ENCODE peak calls at places on chromosome 10, in four cellular contexts. One of them, this sample, is unnamed.

GRCh38 chr10:4512557-4513286 is 313.3 kb upstream of the AKR1E2 start:
- DNase-seq in AG04450: peak
- DNase-seq in A549: peak
- DNase-seq in WTC11: peak
- DNase-seq in this sample: no peak

GRCh38 chr10:122656308-122656705 is 43.3 kb downstream of the C10orf120 start:
- DNase-seq in WTC11: no peak
- DNase-seq in AG04450: no peak
- DNase-seq in A549: no peak
- DNase-seq in this sample: no peak

GRCh38 chr10:122149138-122149606 is 121.9 kb upstream of the BTBD16 start:
- DNase-seq in AG04450: no peak
- DNase-seq in WTC11: no peak
- DNase-seq in A549: no peak
- DNase-seq in this sample: no peak

GRCh38 chr10:10811562-10811961 is 206.1 kb upstream of the CELF2 start:
- DNase-seq in AG04450: no peak
- DNase-seq in A549: no peak
- DNase-seq in WTC11: no peak
- DNase-seq in this sample: no peak

GRCh38 chr10:18094332-18094731 is 45.9 kb upstream of the CACNB2 start:
- DNase-seq in AG04450: no peak
- DNase-seq in A549: no peak
- DNase-seq in WTC11: no peak
- DNase-seq in this sample: no peak

GRCh38 chr10:107653832-107654287 is 489.4 kb upstream of the SORCS1 start:
- DNase-seq in AG04450: no peak
- DNase-seq in WTC11: no peak
- DNase-seq in A549: no peak
- DNase-seq in this sample: no peak

GRCh38 chr10:21257191-21257590 is 268.3 kb downstream of the SKIDA1 start:
- DNase-seq in WTC11: no peak
- DNase-seq in AG04450: no peak
- DNase-seq in A549: no peak
- DNase-seq in this sample: no peak

GRCh38 chr10:122054046-122055025 is 65.4 kb downstream of the TACC2 start:
- DNase-seq in WTC11: peak
- DNase-seq in AG04450: no peak
- DNase-seq in A549: peak
- DNase-seq in this sample: peak

GRCh38 chr10:133336131-133337078 is at the start of gene CALY:
- DNase-seq in WTC11: peak
- DNase-seq in AG04450: no peak
- DNase-seq in A549: peak
- DNase-seq in this sample: peak

GRCh38 chr10:96374985-96375830 is 16.4 kb upstream of the OPALIN start:
- DNase-seq in A549: peak
- DNase-seq in AG04450: peak
- DNase-seq in WTC11: peak
- DNase-seq in this sample: peak

GRCh38 chr10:15370741-15371701 is at the start of gene FAM171A1:
- DNase-seq in A549: peak
- DNase-seq in AG04450: no peak
- DNase-seq in WTC11: peak
- DNase-seq in this sample: peak

GRCh38 chr10:47450442-47450841 is 33.5 kb downstream of the ANXA8 start:
- DNase-seq in A549: no peak
- DNase-seq in WTC11: no peak
- DNase-seq in AG04450: no peak
- DNase-seq in this sample: no peak

GRCh38 chr10:101405006-101405405 is 51.0 kb downstream of the BTRC start:
- DNase-seq in WTC11: no peak
- DNase-seq in AG04450: no peak
- DNase-seq in A549: no peak
- DNase-seq in this sample: no peak

GRCh38 chr10:54909165-54909564 is 108.1 kb upstream of the PCDH15 start:
- DNase-seq in AG04450: no peak
- DNase-seq in A549: no peak
- DNase-seq in WTC11: no peak
- DNase-seq in this sample: no peak

GRCh38 chr10:65496541-65496940 is 1429.3 kb upstream of the LRRTM3 start:
- DNase-seq in WTC11: no peak
- DNase-seq in A549: no peak
- DNase-seq in AG04450: no peak
- DNase-seq in this sample: no peak

GRCh38 chr10:106508920-106509319 is 655.6 kb downstream of the SORCS1 start:
- DNase-seq in AG04450: no peak
- DNase-seq in A549: no peak
- DNase-seq in WTC11: no peak
- DNase-seq in this sample: no peak

GRCh38 chr10:107423903-107424302 is 259.4 kb upstream of the SORCS1 start:
- DNase-seq in WTC11: no peak
- DNase-seq in AG04450: no peak
- DNase-seq in A549: no peak
- DNase-seq in this sample: no peak

GRCh38 chr10:79552143-79552542 is 8.1 kb downstream of the SFTPA2 start:
- DNase-seq in WTC11: no peak
- DNase-seq in AG04450: no peak
- DNase-seq in A549: no peak
- DNase-seq in this sample: no peak

GRCh38 chr10:132061465-132062180 is 4.1 kb upstream of the JAKMIP3 start:
- DNase-seq in AG04450: no peak
- DNase-seq in A549: no peak
- DNase-seq in WTC11: no peak
- DNase-seq in this sample: no peak

GRCh38 chr10:30538086-30538485 is 91.5 kb downstream of the LYZL2 start:
- DNase-seq in AG04450: no peak
- DNase-seq in WTC11: no peak
- DNase-seq in A549: peak
- DNase-seq in this sample: no peak

GRCh38 chr10:97234403-97234802 is 48.6 kb upstream of the SLIT1 start:
- DNase-seq in WTC11: no peak
- DNase-seq in AG04450: peak
- DNase-seq in A549: peak
- DNase-seq in this sample: peak

GRCh38 chr10:22335204-22335956 is 9.9 kb upstream of the SPAG6 start:
- DNase-seq in A549: peak
- DNase-seq in AG04450: no peak
- DNase-seq in WTC11: peak
- DNase-seq in this sample: no peak

GRCh38 chr10:116899626-116900025 is 50.3 kb downstream of the ENO4 start:
- DNase-seq in WTC11: no peak
- DNase-seq in AG04450: no peak
- DNase-seq in A549: no peak
- DNase-seq in this sample: no peak

DNA sequence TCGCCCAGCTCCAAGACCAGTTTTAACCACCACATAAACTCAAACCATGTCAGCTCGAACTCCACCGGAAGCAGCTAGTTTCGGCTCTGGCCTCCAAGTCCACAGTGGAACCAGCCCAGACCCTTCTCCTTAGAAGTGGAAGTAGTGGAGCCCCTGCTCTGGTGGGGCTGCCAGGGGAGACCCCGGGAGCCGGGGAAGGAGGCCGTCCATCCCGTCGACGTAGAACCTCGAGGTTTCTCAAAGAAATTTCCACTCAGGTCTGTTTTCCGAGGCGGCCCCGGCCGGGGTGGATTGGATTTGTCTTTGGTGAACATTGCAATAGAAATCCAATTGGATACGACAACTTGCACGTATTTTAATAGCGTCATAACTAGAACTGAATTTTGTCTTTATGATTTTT is 87.5 kb downstream of the RGS10 start:
- DNase-seq in AG04450: no peak
- DNase-seq in A549: no peak
- DNase-seq in WTC11: no peak
- DNase-seq in this sample: no peak
- TF ChIP-seq CTCF in AG04450: no peak
- TF ChIP-seq CTCF in A549: no peak
- TF ChIP-seq CTCF in WTC11: no peak
- TF ChIP-seq CTCF in this sample: no peak

DNA sequence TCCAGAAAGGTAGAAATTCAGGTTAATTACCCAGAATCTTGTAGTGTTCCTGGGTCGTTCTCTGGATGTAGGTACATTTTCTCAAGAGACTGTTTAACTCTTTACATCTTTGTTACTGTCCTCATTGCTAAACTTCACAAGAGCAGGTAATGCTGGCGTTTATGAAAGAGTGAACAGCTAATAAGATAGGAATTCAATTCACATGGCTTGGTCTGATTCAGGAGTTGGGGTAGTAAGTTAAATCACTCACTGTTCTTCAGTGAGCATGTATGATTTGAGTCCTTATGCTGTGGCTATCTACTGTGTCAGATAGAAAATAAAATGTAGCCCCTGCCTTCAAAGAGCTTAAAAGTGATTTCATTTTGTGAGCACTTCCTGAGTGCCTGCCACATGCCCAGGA is 480.0 kb downstream of the LRMDA start:
- DNase-seq in A549: no peak
- DNase-seq in WTC11: no peak
- DNase-seq in AG04450: no peak
- DNase-seq in this sample: no peak
- TF ChIP-seq CTCF in A549: no peak
- TF ChIP-seq CTCF in WTC11: no peak
- TF ChIP-seq CTCF in AG04450: no peak
- TF ChIP-seq CTCF in this sample: no peak

GRCh38 chr10:77428776-77429395 is 208.7 kb downstream of the KCNMA1 start:
- DNase-seq in A549: peak
- DNase-seq in AG04450: peak
- DNase-seq in WTC11: peak
- DNase-seq in this sample: peak
- TF ChIP-seq CTCF in A549: peak
- TF ChIP-seq CTCF in AG04450: peak
- TF ChIP-seq CTCF in WTC11: peak
- TF ChIP-seq CTCF in this sample: peak

GRCh38 chr10:49252313-49253034 is 46.5 kb upstream of the C10orf71 start:
- DNase-seq in WTC11: no peak
- DNase-seq in A549: no peak
- DNase-seq in AG04450: no peak
- DNase-seq in this sample: no peak
- TF ChIP-seq CTCF in WTC11: no peak
- TF ChIP-seq CTCF in A549: no peak
- TF ChIP-seq CTCF in AG04450: no peak
- TF ChIP-seq CTCF in this sample: no peak